ENCODE peak calls at places on chromosomes 13 and 19, in seven cellular contexts. L, W, N, P, Y, S and M are unnamed samples.
A peak's percentile ranks its signal among the peaks of the same experiment; 100 is the strongest.

GRCh38 chr19:5307655-5308054 is 33.0 kb downstream of the PTPRS start:
- DNase-seq in P (no peak), L (no peak), W (no peak), S (no peak), Y (no peak), N (no peak), M (no peak)

GRCh38 chr13:24693862-24694471 is 13.8 kb downstream of the ATP12A start:
- DNase-seq in L (peak; percentile 44), Y (no peak), P (no peak), N (no peak), W (peak; percentile 67), S (peak; percentile 36), M (peak; percentile 49)

GRCh38 chr13:95185851-95186250 is 115.4 kb downstream of the ABCC4 start:
- DNase-seq in N (no peak), W (no peak), S (no peak), L (peak; percentile 33), Y (no peak), P (no peak), M (no peak)

GRCh38 chr13:42814868-42815267 is 33.5 kb downstream of the FAM216B start:
- DNase-seq in Y (no peak), W (peak; percentile 95), L (no peak), P (no peak), N (no peak), S (no peak), M (no peak)

GRCh38 chr13:41467546-41467945 is 10.2 kb downstream of the RGCC start:
- DNase-seq in S (no peak), P (no peak), N (no peak), W (no peak), L (no peak), Y (no peak), M (no peak)

GRCh38 chr13:60358453-60358852 is 38.6 kb upstream of the TDRD3 start:
- DNase-seq in L (no peak), Y (no peak), P (no peak), W (no peak), S (no peak), N (no peak), M (no peak)

GRCh38 chr19:18392417-18392816 is 5.0 kb downstream of the LRRC25 start:
- DNase-seq in S (peak; percentile 59), W (peak; percentile 71), P (peak; percentile 82), Y (no peak), L (peak; percentile 78), N (no peak), M (peak; percentile 72)

GRCh38 chr19:1295169-1296012 is 9.7 kb downstream of the EFNA2 start:
- DNase-seq in L (no peak), Y (no peak), N (no peak), W (no peak), P (no peak), S (no peak), M (no peak)

GRCh38 chr19:4064551-4065260 is 2.0 kb downstream of the ZBTB7A start:
- DNase-seq in S (peak; percentile 66), Y (peak; percentile 73), L (no peak), N (peak; percentile 68), W (peak; percentile 54), P (peak; percentile 78), M (peak; percentile 61)

GRCh38 chr19:45874620-45874966 is 10.5 kb downstream of the FOXA3 start:
- DNase-seq in S (no peak), N (no peak), P (no peak), W (no peak), L (no peak), Y (no peak), M (no peak)

GRCh38 chr13:40656358-40656757 is 10.1 kb downstream of the FOXO1 start:
- DNase-seq in Y (no peak), L (no peak), S (no peak), P (no peak), W (peak; percentile 55), N (no peak), M (no peak)

GRCh38 chr13:111204438-111205177 is 89.5 kb downstream of the ARHGEF7 start:
- DNase-seq in L (peak; percentile 85), W (peak; percentile 86), S (no peak), N (no peak), P (peak; percentile 73), Y (peak; percentile 60), M (no peak)

GRCh38 chr13:67133476-67133875 is 96.7 kb downstream of the PCDH9 start:
- DNase-seq in N (no peak), P (no peak), L (no peak), S (no peak), W (no peak), Y (no peak), M (no peak)

DNA sequence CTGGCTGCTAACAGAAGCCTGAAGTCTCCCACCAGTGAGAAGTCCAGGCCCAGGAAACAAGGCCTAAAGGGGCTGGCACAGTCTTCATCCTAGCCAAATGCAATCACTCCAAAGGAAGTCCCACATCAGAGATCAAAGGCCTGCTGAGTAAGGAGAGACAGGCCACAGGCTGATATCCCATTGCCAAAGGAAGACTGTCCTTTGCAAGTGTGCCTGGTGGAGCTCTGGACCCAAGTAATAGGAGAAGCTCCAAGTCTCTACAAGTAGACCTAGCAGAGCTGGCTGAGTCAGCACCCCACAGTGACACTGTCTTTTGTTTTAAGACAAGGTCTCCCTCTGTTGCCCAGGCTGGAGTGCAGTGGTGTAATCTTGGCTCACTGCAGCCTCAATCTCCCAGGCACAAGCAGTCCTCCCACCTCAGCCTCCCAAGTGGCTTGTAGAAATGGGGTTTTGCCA is 4.5 kb downstream of the DBP start:
- DNase-seq in W (no peak), Y (no peak), P (no peak), L (no peak), N (no peak), S (no peak), M (no peak)
- H3K27ac ChIP-seq in W (peak overlapping the region; percentile 43), Y (peak overlapping the region; percentile 97), P (peak overlapping the region; percentile 96), L (no peak overlapping the region), N (peak overlapping the region; percentile 42), S (peak overlapping the region; percentile 94), M (no peak overlapping the region)

GRCh38 chr13:97242755-97243497 is 20.8 kb downstream of the MBNL2 start:
- DNase-seq in S (no peak), W (no peak), P (no peak), Y (peak; percentile 46), L (no peak), N (peak; percentile 67), M (no peak)
- H3K27ac ChIP-seq in S (peak overlapping the region; percentile 72), W (no peak overlapping the region), P (peak overlapping the region; percentile 54), Y (peak overlapping the region; percentile 75), L (peak overlapping the region; percentile 68), N (peak overlapping the region; percentile 97), M (peak overlapping the region; percentile 51)

GRCh38 chr19:55549500-55550320 is 4.4 kb upstream of the SBK3 start:
- DNase-seq in W (peak; percentile 90), P (no peak), Y (peak; percentile 58), S (peak; percentile 19), L (no peak), N (no peak), M (peak; percentile 40)

GRCh38 chr19:55545443-55545842 is at the start of gene SBK3:
- DNase-seq in P (no peak), L (no peak), S (no peak), W (no peak), Y (no peak), N (no peak), M (no peak)

GRCh38 chr19:55544776-55545439 is 435 bp downstream of the SBK3 start:
- DNase-seq in P (no peak), W (no peak), S (no peak), Y (no peak), N (no peak), L (no peak), M (no peak)

GRCh38 chr19:55545913-55546495 is 661 bp upstream of the SBK3 start:
- DNase-seq in W (peak; percentile 41), N (no peak), S (no peak), Y (no peak), L (no peak), P (no peak), M (no peak)

GRCh38 chr19:55546822-55547614 is 1.7 kb upstream of the SBK3 start:
- DNase-seq in L (peak; percentile 86), N (peak; percentile 11), W (peak; percentile 93), S (peak; percentile 55), Y (peak; percentile 86), P (peak; percentile 89), M (peak; percentile 46)
- H3K27ac ChIP-seq in L (peak overlapping the region; percentile 33), N (no peak overlapping the region), W (peak overlapping the region; percentile 56), S (peak overlapping the region; percentile 67), Y (peak overlapping the region; percentile 94), P (peak overlapping the region; percentile 53), M (peak overlapping the region; percentile 53)

DNA sequence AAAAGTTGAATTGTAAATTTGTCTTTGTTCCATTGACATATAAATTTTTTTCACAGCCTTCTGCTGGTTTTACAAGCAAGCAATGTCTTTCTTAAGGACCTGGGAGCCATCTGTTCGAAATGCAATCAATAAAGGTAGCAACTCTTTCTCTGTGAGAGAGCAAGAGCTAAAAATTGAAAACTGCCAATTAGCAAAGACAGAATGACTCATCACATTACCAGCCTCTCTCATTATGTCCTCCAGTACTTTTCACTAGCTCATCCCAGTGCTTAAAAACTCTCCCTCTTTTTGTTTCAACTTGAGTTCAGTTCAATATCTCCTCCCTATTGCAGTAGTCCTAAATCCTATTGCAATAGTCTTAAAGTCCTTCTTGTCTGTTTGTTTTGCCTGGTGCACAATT is 760.7 kb upstream of the SLITRK6 start:
- DNase-seq in P (no peak), W (no peak), L (no peak), S (no peak), N (no peak), Y (no peak), M (no peak)
- H3K27ac ChIP-seq in P (no peak overlapping the region), W (no peak overlapping the region), L (no peak overlapping the region), S (no peak overlapping the region), N (no peak overlapping the region), Y (no peak overlapping the region), M (no peak overlapping the region)